ENCODE peak calls at places on chromosomes 13 and 19, in seven cellular contexts. One of them, this sample, is unnamed.

GRCh38 chr19:35963514-35963913 is 27.3 kb downstream of the LRFN3 start:
- DNase-seq in trophoblast cell: peak
- DNase-seq in GM12878: no peak
- DNase-seq in CD8-positive, alpha-beta T cell: peak
- DNase-seq in psoas muscle: no peak
- DNase-seq in hepatocyte: peak
- DNase-seq in BJ: no peak
- DNase-seq in this sample: no peak

GRCh38 chr13:21076265-21076653 is 14.9 kb upstream of the LATS2 start:
- DNase-seq in trophoblast cell: no peak
- DNase-seq in psoas muscle: no peak
- DNase-seq in GM12878: no peak
- DNase-seq in CD8-positive, alpha-beta T cell: no peak
- DNase-seq in hepatocyte: no peak
- DNase-seq in BJ: no peak
- DNase-seq in this sample: no peak

GRCh38 chr13:113837554-113838355 is 26.1 kb downstream of the GAS6 start:
- DNase-seq in hepatocyte: peak
- DNase-seq in GM12878: no peak
- DNase-seq in trophoblast cell: peak
- DNase-seq in CD8-positive, alpha-beta T cell: no peak
- DNase-seq in psoas muscle: peak
- DNase-seq in BJ: peak
- DNase-seq in this sample: peak

GRCh38 chr13:100403675-100404074 is 184.9 kb downstream of the GGACT start:
- DNase-seq in trophoblast cell: no peak
- DNase-seq in GM12878: no peak
- DNase-seq in CD8-positive, alpha-beta T cell: no peak
- DNase-seq in BJ: no peak
- DNase-seq in hepatocyte: no peak
- DNase-seq in psoas muscle: no peak
- DNase-seq in this sample: no peak

GRCh38 chr13:76813874-76814273 is 72.3 kb downstream of the KCTD12 start:
- DNase-seq in BJ: no peak
- DNase-seq in psoas muscle: no peak
- DNase-seq in CD8-positive, alpha-beta T cell: no peak
- DNase-seq in trophoblast cell: no peak
- DNase-seq in hepatocyte: peak
- DNase-seq in GM12878: no peak
- DNase-seq in this sample: no peak

GRCh38 chr19:4390017-4390861 is 10.1 kb downstream of the SH3GL1 start:
- DNase-seq in trophoblast cell: peak
- DNase-seq in GM12878: no peak
- DNase-seq in psoas muscle: peak
- DNase-seq in BJ: no peak
- DNase-seq in hepatocyte: peak
- DNase-seq in CD8-positive, alpha-beta T cell: no peak
- DNase-seq in this sample: no peak

GRCh38 chr19:57111329-57111644 is 8.5 kb upstream of the USP29 start:
- DNase-seq in CD8-positive, alpha-beta T cell: no peak
- DNase-seq in BJ: no peak
- DNase-seq in trophoblast cell: no peak
- DNase-seq in hepatocyte: no peak
- DNase-seq in psoas muscle: no peak
- DNase-seq in GM12878: no peak
- DNase-seq in this sample: no peak

GRCh38 chr13:20714161-20714560 is 10.7 kb downstream of the IL17D start:
- DNase-seq in BJ: no peak
- DNase-seq in CD8-positive, alpha-beta T cell: no peak
- DNase-seq in trophoblast cell: no peak
- DNase-seq in psoas muscle: no peak
- DNase-seq in GM12878: no peak
- DNase-seq in hepatocyte: no peak
- DNase-seq in this sample: no peak

GRCh38 chr13:40665754-40666057 is 735 bp downstream of the FOXO1 start:
- DNase-seq in CD8-positive, alpha-beta T cell: peak
- DNase-seq in psoas muscle: no peak
- DNase-seq in GM12878: no peak
- DNase-seq in hepatocyte: no peak
- DNase-seq in trophoblast cell: no peak
- DNase-seq in BJ: no peak
- DNase-seq in this sample: no peak

GRCh38 chr13:37127706-37128241 is 22.3 kb upstream of the CSNK1A1L start:
- DNase-seq in hepatocyte: no peak
- DNase-seq in BJ: peak
- DNase-seq in psoas muscle: no peak
- DNase-seq in CD8-positive, alpha-beta T cell: no peak
- DNase-seq in GM12878: no peak
- DNase-seq in trophoblast cell: no peak
- DNase-seq in this sample: no peak

GRCh38 chr13:97076898-97077297 is 82.6 kb upstream of the OXGR1 start:
- DNase-seq in trophoblast cell: peak
- DNase-seq in psoas muscle: no peak
- DNase-seq in BJ: no peak
- DNase-seq in GM12878: no peak
- DNase-seq in hepatocyte: peak
- DNase-seq in CD8-positive, alpha-beta T cell: no peak
- DNase-seq in this sample: no peak

GRCh38 chr13:110387451-110388140 is 80.5 kb downstream of the COL4A2 start:
- DNase-seq in BJ: no peak
- DNase-seq in hepatocyte: peak
- DNase-seq in CD8-positive, alpha-beta T cell: no peak
- DNase-seq in trophoblast cell: peak
- DNase-seq in psoas muscle: peak
- DNase-seq in GM12878: no peak
- DNase-seq in this sample: no peak

GRCh38 chr13:30745917-30746686 is 10.8 kb downstream of the ALOX5AP start:
- DNase-seq in CD8-positive, alpha-beta T cell: no peak
- DNase-seq in trophoblast cell: no peak
- DNase-seq in BJ: no peak
- DNase-seq in GM12878: no peak
- DNase-seq in psoas muscle: no peak
- DNase-seq in hepatocyte: peak
- DNase-seq in this sample: no peak
- H3K4me3 ChIP-seq in CD8-positive, alpha-beta T cell: no peak
- H3K4me3 ChIP-seq in trophoblast cell: peak
- H3K4me3 ChIP-seq in BJ: no peak
- H3K4me3 ChIP-seq in GM12878: no peak
- H3K4me3 ChIP-seq in psoas muscle: no peak
- H3K4me3 ChIP-seq in hepatocyte: no peak
- H3K4me3 ChIP-seq in this sample: no peak

GRCh38 chr13:30529085-30529815 is 63.5 kb upstream of the HMGB1 start:
- DNase-seq in BJ: no peak
- DNase-seq in psoas muscle: no peak
- DNase-seq in trophoblast cell: no peak
- DNase-seq in CD8-positive, alpha-beta T cell: no peak
- DNase-seq in hepatocyte: no peak
- DNase-seq in GM12878: peak
- DNase-seq in this sample: no peak
- H3K4me3 ChIP-seq in BJ: no peak
- H3K4me3 ChIP-seq in psoas muscle: no peak
- H3K4me3 ChIP-seq in trophoblast cell: no peak
- H3K4me3 ChIP-seq in CD8-positive, alpha-beta T cell: no peak
- H3K4me3 ChIP-seq in hepatocyte: no peak
- H3K4me3 ChIP-seq in GM12878: no peak
- H3K4me3 ChIP-seq in this sample: no peak

GRCh38 chr19:55256562-55257460 is 2.0 kb downstream of the PPP6R1 start:
- DNase-seq in hepatocyte: no peak
- DNase-seq in trophoblast cell: no peak
- DNase-seq in psoas muscle: no peak
- DNase-seq in GM12878: no peak
- DNase-seq in CD8-positive, alpha-beta T cell: no peak
- DNase-seq in BJ: no peak
- DNase-seq in this sample: no peak

GRCh38 chr19:55254625-55254977 is 4.2 kb downstream of the PPP6R1 start:
- DNase-seq in psoas muscle: no peak
- DNase-seq in trophoblast cell: no peak
- DNase-seq in CD8-positive, alpha-beta T cell: no peak
- DNase-seq in GM12878: no peak
- DNase-seq in BJ: no peak
- DNase-seq in hepatocyte: no peak
- DNase-seq in this sample: no peak

GRCh38 chr19:55257461-55258411 is 1.1 kb downstream of the PPP6R1 start:
- DNase-seq in trophoblast cell: peak
- DNase-seq in hepatocyte: peak
- DNase-seq in psoas muscle: no peak
- DNase-seq in GM12878: no peak
- DNase-seq in BJ: no peak
- DNase-seq in CD8-positive, alpha-beta T cell: no peak
- DNase-seq in this sample: no peak

GRCh38 chr19:55253842-55254624 is 4.8 kb downstream of the PPP6R1 start:
- DNase-seq in CD8-positive, alpha-beta T cell: peak
- DNase-seq in GM12878: peak
- DNase-seq in psoas muscle: no peak
- DNase-seq in hepatocyte: no peak
- DNase-seq in BJ: no peak
- DNase-seq in trophoblast cell: peak
- DNase-seq in this sample: no peak

GRCh38 chr19:55255618-55256423 is 3.0 kb downstream of the PPP6R1 start:
- DNase-seq in hepatocyte: no peak
- DNase-seq in psoas muscle: no peak
- DNase-seq in BJ: no peak
- DNase-seq in GM12878: peak
- DNase-seq in CD8-positive, alpha-beta T cell: peak
- DNase-seq in trophoblast cell: peak
- DNase-seq in this sample: no peak
- H3K4me3 ChIP-seq in hepatocyte: no peak
- H3K4me3 ChIP-seq in psoas muscle: peak
- H3K4me3 ChIP-seq in BJ: no peak
- H3K4me3 ChIP-seq in GM12878: peak
- H3K4me3 ChIP-seq in CD8-positive, alpha-beta T cell: peak
- H3K4me3 ChIP-seq in trophoblast cell: no peak
- H3K4me3 ChIP-seq in this sample: peak

GRCh38 chr19:8240274-8241229 is 31.4 kb downstream of the CERS4 start:
- DNase-seq in CD8-positive, alpha-beta T cell: peak
- DNase-seq in BJ: peak
- DNase-seq in GM12878: peak
- DNase-seq in trophoblast cell: peak
- DNase-seq in hepatocyte: peak
- DNase-seq in psoas muscle: peak
- DNase-seq in this sample: peak
- H3K4me3 ChIP-seq in CD8-positive, alpha-beta T cell: no peak
- H3K4me3 ChIP-seq in BJ: no peak
- H3K4me3 ChIP-seq in GM12878: no peak
- H3K4me3 ChIP-seq in trophoblast cell: no peak
- H3K4me3 ChIP-seq in hepatocyte: no peak
- H3K4me3 ChIP-seq in psoas muscle: peak
- H3K4me3 ChIP-seq in this sample: no peak

GRCh38 chr13:27977476-27978300 is 8.6 kb upstream of the CDX2 start:
- DNase-seq in hepatocyte: no peak
- DNase-seq in CD8-positive, alpha-beta T cell: no peak
- DNase-seq in trophoblast cell: no peak
- DNase-seq in BJ: no peak
- DNase-seq in psoas muscle: no peak
- DNase-seq in GM12878: no peak
- DNase-seq in this sample: no peak
- H3K4me3 ChIP-seq in hepatocyte: peak
- H3K4me3 ChIP-seq in CD8-positive, alpha-beta T cell: no peak
- H3K4me3 ChIP-seq in trophoblast cell: peak
- H3K4me3 ChIP-seq in BJ: no peak
- H3K4me3 ChIP-seq in psoas muscle: peak
- H3K4me3 ChIP-seq in GM12878: no peak
- H3K4me3 ChIP-seq in this sample: no peak

GRCh38 chr13:78601124-78601885 is 2.0 kb downstream of the POU4F1 start:
- DNase-seq in hepatocyte: peak
- DNase-seq in psoas muscle: no peak
- DNase-seq in trophoblast cell: no peak
- DNase-seq in GM12878: no peak
- DNase-seq in BJ: no peak
- DNase-seq in CD8-positive, alpha-beta T cell: no peak
- DNase-seq in this sample: no peak

GRCh38 chr13:78598933-78599332 is 4.4 kb downstream of the POU4F1 start:
- DNase-seq in hepatocyte: no peak
- DNase-seq in GM12878: no peak
- DNase-seq in psoas muscle: no peak
- DNase-seq in CD8-positive, alpha-beta T cell: no peak
- DNase-seq in BJ: no peak
- DNase-seq in trophoblast cell: no peak
- DNase-seq in this sample: no peak

GRCh38 chr13:78599911-78600310 is 3.4 kb downstream of the POU4F1 start:
- DNase-seq in psoas muscle: no peak
- DNase-seq in BJ: no peak
- DNase-seq in trophoblast cell: no peak
- DNase-seq in CD8-positive, alpha-beta T cell: no peak
- DNase-seq in hepatocyte: no peak
- DNase-seq in GM12878: no peak
- DNase-seq in this sample: no peak

GRCh38 chr13:78601886-78602560 is 1.3 kb downstream of the POU4F1 start:
- DNase-seq in BJ: no peak
- DNase-seq in hepatocyte: no peak
- DNase-seq in trophoblast cell: no peak
- DNase-seq in GM12878: no peak
- DNase-seq in CD8-positive, alpha-beta T cell: no peak
- DNase-seq in psoas muscle: no peak
- DNase-seq in this sample: no peak

GRCh38 chr13:78600317-78600899 is 2.9 kb downstream of the POU4F1 start:
- DNase-seq in CD8-positive, alpha-beta T cell: no peak
- DNase-seq in psoas muscle: no peak
- DNase-seq in GM12878: no peak
- DNase-seq in BJ: no peak
- DNase-seq in hepatocyte: no peak
- DNase-seq in trophoblast cell: no peak
- DNase-seq in this sample: no peak
- H3K4me3 ChIP-seq in CD8-positive, alpha-beta T cell: no peak
- H3K4me3 ChIP-seq in psoas muscle: no peak
- H3K4me3 ChIP-seq in GM12878: no peak
- H3K4me3 ChIP-seq in BJ: no peak
- H3K4me3 ChIP-seq in hepatocyte: no peak
- H3K4me3 ChIP-seq in trophoblast cell: no peak
- H3K4me3 ChIP-seq in this sample: no peak

DNA sequence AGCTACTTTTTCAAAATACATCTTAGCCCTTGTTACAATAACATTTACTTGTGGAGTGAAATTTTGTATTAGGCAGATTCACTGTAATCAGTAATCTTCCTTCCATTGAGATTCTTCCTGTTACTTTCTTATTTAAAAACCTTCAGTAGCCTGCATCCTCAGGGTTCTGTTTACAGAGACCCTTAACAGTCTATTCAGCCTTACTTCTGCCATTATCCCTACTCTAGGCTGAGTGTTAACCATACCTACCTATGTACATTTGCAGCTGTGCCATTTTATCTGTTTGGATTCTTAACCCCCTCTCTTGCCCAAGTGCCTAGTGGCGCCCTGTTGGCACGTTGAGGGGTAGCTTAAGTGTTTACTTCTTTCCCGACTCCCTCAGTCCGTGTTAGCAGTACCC is 71.9 kb downstream of the LRCH1 start:
- DNase-seq in hepatocyte: no peak
- DNase-seq in GM12878: no peak
- DNase-seq in psoas muscle: no peak
- DNase-seq in BJ: no peak
- DNase-seq in CD8-positive, alpha-beta T cell: no peak
- DNase-seq in trophoblast cell: no peak
- DNase-seq in this sample: no peak
- H3K4me3 ChIP-seq in hepatocyte: no peak
- H3K4me3 ChIP-seq in GM12878: no peak
- H3K4me3 ChIP-seq in psoas muscle: no peak
- H3K4me3 ChIP-seq in BJ: no peak
- H3K4me3 ChIP-seq in CD8-positive, alpha-beta T cell: no peak
- H3K4me3 ChIP-seq in trophoblast cell: no peak
- H3K4me3 ChIP-seq in this sample: no peak

This sample was measured in epithelial cell of proximal tubule.